ENCODE peak calls at places on chromosomes 3 and 15, in six cellular contexts. L is AG09309, C is Peyer's patch, K is GM23338, Z is WTC11, R is endothelial cell. Y is an unnamed sample.

GRCh38 chr15:94346272-94346671 is 114.9 kb downstream of the MCTP2 start:
- DNase-seq in R (no peak), L (no peak), Z (no peak), C (no peak), K (no peak), Y (peak)

GRCh38 chr3:131077904-131078303 is 51.2 kb downstream of the NEK11 start:
- DNase-seq in L (no peak), C (no peak), R (no peak), K (peak), Z (peak), Y (no peak)

GRCh38 chr15:89662893-89663673 is 7.8 kb upstream of the KIF7 start:
- DNase-seq in L (peak), R (peak), C (no peak), Z (no peak), K (peak), Y (peak)

GRCh38 chr15:41990691-41991090 is 18.3 kb upstream of the EHD4 start:
- DNase-seq in Z (no peak), R (no peak), C (no peak), L (no peak), K (no peak), Y (no peak)

GRCh38 chr3:48991851-48992545 is 2.0 kb downstream of the P4HTM start:
- DNase-seq in L (no peak), K (no peak), C (no peak), R (no peak), Z (no peak), Y (no peak)

GRCh38 chr15:95323798-95324197 is 1006.7 kb upstream of the NR2F2 start:
- DNase-seq in L (no peak), R (no peak), C (no peak), K (no peak), Z (no peak), Y (no peak)

GRCh38 chr3:47578691-47579632 is at the start of gene CSPG5:
- DNase-seq in R (peak), Z (peak), C (no peak), L (no peak), K (peak), Y (no peak)

GRCh38 chr15:60731583-60732130 is 252.7 kb upstream of the ICE2 start:
- DNase-seq in L (no peak), R (no peak), Z (no peak), K (no peak), C (no peak), Y (peak)

GRCh38 chr15:96947296-96947695 is 616.8 kb downstream of the NR2F2 start:
- DNase-seq in C (no peak), L (no peak), Z (peak), K (peak), R (no peak), Y (no peak)

GRCh38 chr15:35445891-35446290 is 100.1 kb downstream of the DPH6 start:
- DNase-seq in C (no peak), Z (no peak), R (no peak), K (no peak), L (no peak), Y (peak)

GRCh38 chr3:55554621-55555020 is 67.5 kb upstream of the WNT5A start:
- DNase-seq in K (peak), R (no peak), Z (peak), C (no peak), L (no peak), Y (no peak)

GRCh38 chr3:55551644-55552043 is 64.5 kb upstream of the WNT5A start:
- DNase-seq in Z (no peak), L (no peak), C (no peak), K (no peak), R (no peak), Y (no peak)

GRCh38 chr3:55544219-55544618 is 57.1 kb upstream of the WNT5A start:
- DNase-seq in K (no peak), Z (no peak), R (no peak), C (no peak), L (no peak), Y (no peak)

GRCh38 chr3:55547086-55547666 is 60.1 kb upstream of the WNT5A start:
- DNase-seq in Z (no peak), C (no peak), L (no peak), R (no peak), K (no peak), Y (no peak)

DNA sequence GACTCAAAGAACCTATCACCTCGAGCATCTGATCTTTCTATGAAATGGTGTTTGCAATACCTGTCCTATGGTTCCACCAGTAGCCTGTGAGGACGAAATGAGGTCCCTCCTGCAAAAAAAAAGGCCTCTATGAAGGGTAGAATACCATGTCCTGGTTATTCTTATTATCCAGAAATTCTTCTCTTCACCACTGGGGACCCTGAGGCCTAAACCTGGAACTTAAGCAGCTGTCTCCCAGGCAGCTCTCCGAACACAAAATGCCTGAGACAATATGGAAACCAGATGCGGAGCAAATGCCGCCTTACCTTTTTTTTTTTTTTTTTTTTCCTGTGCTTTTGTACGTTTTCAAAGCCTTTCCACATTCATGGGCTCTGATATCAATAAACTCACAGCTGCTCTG is 62.1 kb upstream of the WNT5A start:
- DNase-seq in L (no peak), K (no peak), R (no peak), Z (no peak), C (no peak), Y (peak)
- TF ChIP-seq CTCF in L (peak), K (no peak), R (no peak), Z (no peak), C (no peak), Y (peak)

GRCh38 chr3:10952525-10952924 is 40.0 kb upstream of the SLC6A1 start:
- DNase-seq in C (no peak), Z (no peak), L (no peak), K (peak), R (no peak), Y (no peak)

GRCh38 chr3:10951295-10951926 is 41.1 kb upstream of the SLC6A1 start:
- DNase-seq in L (no peak), R (no peak), C (no peak), K (no peak), Z (no peak), Y (no peak)

GRCh38 chr3:10948326-10948725 is 44.2 kb upstream of the SLC6A1 start:
- DNase-seq in Z (no peak), C (no peak), K (no peak), R (no peak), L (no peak), Y (no peak)

GRCh38 chr3:10949197-10949596 is 43.4 kb upstream of the SLC6A1 start:
- DNase-seq in Z (no peak), C (no peak), R (no peak), K (no peak), L (no peak), Y (no peak)

GRCh38 chr3:10950476-10951294 is 41.9 kb upstream of the SLC6A1 start:
- DNase-seq in K (peak), C (no peak), L (peak), Z (peak), R (peak), Y (peak)
- TF ChIP-seq CTCF in K (peak), C (no peak), L (peak), Z (no peak), R (peak), Y (peak)

GRCh38 chr3:197801801-197802504 is 10.9 kb downstream of the LRCH3 start:
- DNase-seq in R (no peak), C (no peak), Z (no peak), K (peak), L (no peak), Y (peak)
- TF ChIP-seq CTCF in R (peak), C (peak), Z (no peak), K (peak), L (peak), Y (peak)

DNA sequence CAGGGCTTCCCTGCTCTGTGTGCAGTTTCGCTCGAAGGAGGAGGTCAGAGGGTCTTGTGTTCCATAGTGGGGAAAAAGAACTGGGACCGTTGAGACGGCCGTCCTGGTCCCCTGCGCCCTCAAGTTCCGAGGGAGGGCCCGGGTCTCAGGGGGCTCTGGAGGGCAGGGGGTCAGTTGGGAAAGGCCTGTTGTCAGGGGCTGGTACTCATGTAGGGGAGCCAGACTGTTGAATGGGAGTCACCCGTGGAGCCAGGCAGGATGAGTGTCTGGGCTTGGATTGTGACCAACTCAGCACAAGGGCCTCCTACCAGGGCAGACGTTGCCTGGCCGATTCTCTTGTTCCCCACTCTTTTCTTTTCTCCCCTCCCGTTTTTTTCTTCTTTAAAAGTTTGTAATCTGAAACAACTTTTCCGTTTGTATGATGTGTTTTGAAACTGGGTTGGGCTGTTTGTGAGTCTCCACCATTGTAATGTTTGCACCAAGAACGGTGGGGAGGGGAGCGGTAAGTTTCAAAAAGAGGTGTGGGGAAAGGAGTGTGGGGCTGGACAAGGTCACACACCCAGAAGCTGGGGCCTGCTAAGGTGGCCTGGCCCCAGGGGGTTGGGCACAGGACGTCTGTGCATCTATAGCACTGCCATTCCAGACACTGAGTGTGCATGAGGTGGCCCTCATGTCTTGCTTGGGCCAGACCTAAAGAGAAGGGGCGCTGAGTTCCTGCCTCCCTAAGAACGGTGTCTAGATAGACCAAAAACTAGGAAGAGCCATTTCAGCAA is 1.1 kb downstream of the CMTM7 start:
- DNase-seq in Z (no peak), K (peak), R (no peak), L (no peak), C (no peak), Y (peak)
- TF ChIP-seq CTCF in Z (no peak), K (no peak), R (no peak), L (no peak), C (no peak), Y (no peak)

GRCh38 chr3:184513276-184514150 is 48.1 kb upstream of the EPHB3 start:
- DNase-seq in R (peak), K (peak), L (no peak), C (peak), Z (peak), Y (peak)
- TF ChIP-seq CTCF in R (peak), K (peak), L (peak), C (peak), Z (peak), Y (peak)

DNA sequence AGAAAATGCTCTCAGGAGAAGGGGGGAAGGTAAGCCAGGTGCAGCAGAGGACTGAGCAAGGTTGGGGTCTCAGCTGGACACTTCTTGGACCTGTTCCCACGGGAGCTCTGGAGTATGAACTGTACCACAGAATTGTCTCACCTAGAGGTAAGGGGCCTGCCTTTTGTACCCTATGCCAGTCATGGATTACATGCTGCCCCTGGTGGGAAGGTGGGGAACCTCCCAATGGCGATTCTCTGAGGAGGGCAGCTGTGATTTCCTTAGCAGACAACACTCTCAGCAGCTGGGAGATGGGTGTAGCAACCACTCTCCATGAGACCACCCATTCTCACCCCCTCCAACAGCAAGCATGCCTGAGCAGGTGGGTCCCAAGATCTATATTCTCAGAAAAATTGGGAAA is 329.4 kb upstream of the CTNNB1 start:
- DNase-seq in K (peak), Z (peak), C (no peak), L (no peak), R (no peak), Y (no peak)
- TF ChIP-seq CTCF in K (peak), Z (no peak), C (no peak), L (no peak), R (no peak), Y (peak)

DNA sequence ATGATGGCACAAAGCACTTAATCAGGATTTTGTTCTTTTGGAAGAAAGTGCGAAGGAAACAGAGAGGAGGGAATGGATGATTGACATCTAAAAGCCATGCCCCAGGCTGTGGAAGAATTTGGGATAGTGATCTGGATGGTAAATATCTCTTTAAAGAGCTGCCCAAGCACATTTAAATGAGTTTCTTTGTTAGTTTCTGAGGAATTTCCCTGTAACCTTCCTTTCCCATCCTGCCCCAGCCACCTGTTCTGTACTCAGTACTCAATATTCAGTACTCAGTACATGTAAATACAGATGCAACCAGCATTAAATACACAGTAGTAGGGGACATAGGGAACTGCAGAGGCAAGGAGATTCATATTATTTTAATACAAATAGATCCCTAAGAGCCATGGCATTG is 7.8 kb upstream of the CORO2B start:
- DNase-seq in Z (no peak), R (no peak), K (peak), L (no peak), C (no peak), Y (no peak)
- TF ChIP-seq CTCF in Z (no peak), R (no peak), K (no peak), L (no peak), C (no peak), Y (no peak)

GRCh38 chr15:76903251-76903681 is 1.9 kb downstream of the SCAPER start:
- DNase-seq in L (no peak), Z (no peak), K (peak), R (no peak), C (no peak), Y (peak)
- TF ChIP-seq CTCF in L (peak), Z (no peak), K (peak), R (no peak), C (peak), Y (peak)

Y was measured in fibroblast of villous mesenchyme.